ENCODE peak calls at places on chromosomes 4 and X, in eight cellular contexts. Q is esophagus squamous epithelium, J is heart left ventricle, V is adrenal gland, C is right lobe of liver, T is stomach, I is K562, Y is ovary. L is an unnamed sample.

GRCh38 chrX:74535211-74535621 is 79.2 kb downstream of the RLIM start:
- DNase-seq in Q (no peak), J (no peak), V (peak; percentile 67), C (no peak), T (no peak), I (peak; percentile 9), Y (peak; percentile 36), L (no peak)

GRCh38 chr4:164350086-164350485 is 403.8 kb upstream of the SMIM31 start:
- DNase-seq in Q (no peak), J (no peak), V (no peak), C (no peak), T (no peak), I (no peak), Y (no peak), L (no peak)

GRCh38 chr4:73479323-73479722 is 2.2 kb upstream of the AFM start:
- DNase-seq in Q (no peak), J (no peak), V (no peak), C (no peak), T (no peak), I (no peak), Y (no peak), L (no peak)

GRCh38 chrX:49838374-49838773 is 9.3 kb downstream of the PAGE4 start:
- DNase-seq in Q (no peak), J (no peak), V (peak; percentile 71), C (no peak), T (peak; percentile 34), I (peak; percentile 11), Y (no peak), L (no peak)

GRCh38 chrX:101429934-101430333 is 21.9 kb downstream of the HNRNPH2 start:
- DNase-seq in Q (no peak), J (no peak), V (no peak), C (no peak), T (no peak), I (no peak), Y (no peak), L (no peak)

GRCh38 chr4:139528377-139529005 is 27.5 kb downstream of the SETD7 start:
- DNase-seq in Q (no peak), J (peak; percentile 54), V (no peak), C (no peak), T (peak; percentile 45), I (no peak), Y (peak; percentile 66), L (no peak)

GRCh38 chr4:8336412-8337075 is 67.0 kb downstream of the HTRA3 start:
- DNase-seq in Q (no peak), J (no peak), V (peak; percentile 10), C (peak; percentile 3), T (peak; percentile 22), I (peak; percentile 61), Y (no peak), L (no peak)

GRCh38 chrX:83819304-83819703 is 41.6 kb upstream of the CYLC1 start:
- DNase-seq in Q (no peak), J (no peak), V (no peak), C (no peak), T (no peak), I (no peak), Y (no peak), L (no peak)

GRCh38 chrX:30814978-30815377 is 74.1 kb downstream of the TAB3 start:
- DNase-seq in Q (no peak), J (no peak), V (no peak), C (no peak), T (no peak), I (no peak), Y (no peak), L (no peak)

GRCh38 chr4:101274888-101275752 is 72.2 kb downstream of the PPP3CA start:
- DNase-seq in Q (no peak), J (no peak), V (no peak), C (no peak), T (no peak), I (no peak), Y (no peak), L (no peak)

GRCh38 chr4:76948441-76949292 is 885 bp upstream of the SEPTIN11 start:
- DNase-seq in Q (no peak), J (peak; percentile 75), V (peak; percentile 84), C (peak; percentile 88), T (peak; percentile 64), I (peak; percentile 78), Y (peak; percentile 73), L (peak; percentile 83)
- TF ChIP-seq POLR2A in Q (no peak), J (no peak), V (peak; percentile 29), C (peak; percentile 47), T (no peak), I (peak; percentile 72), Y (no peak), L (no peak)

DNA sequence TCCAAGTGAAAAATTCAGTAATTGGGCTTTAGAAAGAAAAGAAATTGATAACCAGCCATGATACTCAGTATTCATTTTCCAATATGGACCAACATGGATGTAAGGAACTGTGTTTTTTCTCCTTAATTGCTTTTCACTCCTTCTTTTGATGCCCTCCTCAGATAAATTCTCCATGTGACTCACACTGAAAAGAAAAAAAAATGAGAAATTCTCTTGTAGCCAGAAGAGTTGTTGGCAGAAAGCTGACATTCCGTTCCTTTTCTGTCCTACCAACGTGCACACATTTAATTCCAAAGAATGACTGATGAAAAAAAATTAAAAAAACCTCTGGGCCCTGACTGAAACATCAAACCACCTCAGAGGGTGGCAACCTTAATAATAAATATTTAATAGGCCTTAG is 153.1 kb downstream of the AMELX start:
- DNase-seq in Q (no peak), J (no peak), V (no peak), C (no peak), T (no peak), I (no peak), Y (no peak), L (no peak)
- TF ChIP-seq POLR2A in Q (no peak), J (no peak), V (no peak), C (no peak), T (no peak), I (no peak), Y (no peak), L (no peak)

DNA sequence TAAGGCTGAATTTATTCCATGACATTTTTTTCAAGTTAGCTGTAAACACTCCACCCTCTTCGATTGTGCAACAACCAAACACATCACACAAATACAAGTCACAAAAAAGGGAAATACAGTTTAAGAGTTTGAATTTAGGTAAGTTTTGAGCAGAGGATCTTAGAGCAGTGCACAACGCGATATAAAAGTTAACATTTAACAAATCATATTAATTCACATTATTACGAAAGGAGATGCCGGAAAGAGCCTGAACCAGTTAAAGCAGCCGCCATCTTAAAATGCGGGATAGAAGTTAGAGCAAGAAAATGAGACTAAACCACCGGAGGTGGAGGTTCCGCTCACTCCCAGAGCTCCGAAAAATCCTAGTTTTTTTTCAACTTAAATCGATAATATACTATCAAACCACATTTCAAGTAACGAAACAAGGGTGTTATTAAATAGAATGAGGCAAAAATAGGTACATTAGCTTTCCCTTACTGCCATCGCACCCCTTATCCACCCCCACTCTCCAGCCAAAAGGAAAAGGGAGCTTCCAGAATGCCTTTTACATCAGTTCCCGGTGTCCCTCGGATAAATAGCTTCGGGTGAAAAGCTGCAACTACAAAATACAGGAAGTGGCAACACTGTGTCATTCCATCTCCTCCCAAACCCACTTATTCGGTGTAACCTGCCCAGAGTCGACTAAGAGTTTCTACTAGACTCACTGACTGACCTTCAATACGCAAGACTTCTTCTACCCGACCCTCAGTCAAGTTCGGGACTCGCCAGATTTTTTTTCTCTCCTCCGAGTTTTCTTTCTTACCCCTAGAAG is 1.9 kb downstream of the UBE2D3 start:
- DNase-seq in Q (no peak), J (peak; percentile 48), V (peak; percentile 68), C (peak; percentile 56), T (no peak), I (no peak), Y (peak; percentile 51), L (no peak)
- TF ChIP-seq POLR2A in Q (no peak), J (no peak), V (peak; percentile 77), C (peak; percentile 46), T (no peak), I (no peak), Y (peak; percentile 8), L (peak; percentile 12)

GRCh38 chrX:41085883-41086626 is 810 bp downstream of the USP9X start:
- DNase-seq in Q (no peak), J (peak; percentile 55), V (peak; percentile 71), C (peak; percentile 59), T (peak; percentile 50), I (peak; percentile 35), Y (peak; percentile 70), L (peak; percentile 6)
- TF ChIP-seq POLR2A in Q (no peak), J (no peak), V (peak; percentile 32), C (no peak), T (no peak), I (no peak), Y (no peak), L (no peak)

GRCh38 chr4:25376754-25377571 is at the start of gene ANAPC4:
- DNase-seq in Q (peak; percentile 87), J (peak; percentile 97), V (peak; percentile 97), C (peak; percentile 99), T (peak; percentile 96), I (peak; percentile 99), Y (peak; percentile 91), L (peak; percentile 93)
- TF ChIP-seq POLR2A in Q (no peak), J (no peak), V (peak; percentile 70), C (peak; percentile 79), T (no peak), I (peak; percentile 91), Y (peak; percentile 45), L (peak; percentile 82)

GRCh38 chr4:107683873-107684272 is 36.2 kb downstream of the PAPSS1 start:
- DNase-seq in Q (no peak), J (no peak), V (no peak), C (no peak), T (no peak), I (no peak), Y (no peak), L (no peak)

GRCh38 chr4:107685740-107686139 is 34.3 kb downstream of the PAPSS1 start:
- DNase-seq in Q (no peak), J (no peak), V (no peak), C (no peak), T (no peak), I (no peak), Y (no peak), L (no peak)

DNA sequence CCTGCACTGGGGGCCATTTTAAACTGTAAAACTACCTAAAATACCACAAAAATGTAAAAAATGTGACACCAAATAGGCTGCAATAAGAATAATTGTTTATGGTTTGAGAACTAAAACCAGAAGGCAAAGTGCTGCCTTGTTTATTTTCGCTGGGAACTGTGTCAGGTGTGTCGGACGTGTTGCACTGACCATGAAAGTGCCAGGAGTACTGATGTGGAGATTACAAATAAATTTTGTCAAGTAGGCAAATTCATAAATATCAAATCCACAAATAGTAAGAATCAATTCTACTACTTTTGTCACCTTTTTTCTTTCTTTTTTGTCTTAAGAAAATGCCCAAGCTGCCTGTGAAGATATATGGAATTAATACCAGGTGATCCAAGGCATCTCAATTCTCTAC is 37.7 kb downstream of the PAPSS1 start:
- DNase-seq in Q (no peak), J (no peak), V (no peak), C (no peak), T (no peak), I (no peak), Y (no peak), L (no peak)
- TF ChIP-seq POLR2A in Q (no peak), J (no peak), V (no peak), C (no peak), T (no peak), I (no peak), Y (no peak), L (no peak)

GRCh38 chrX:149374751-149375150 is 130.4 kb downstream of the IDS start:
- DNase-seq in Q (no peak), J (no peak), V (no peak), C (no peak), T (no peak), I (no peak), Y (no peak), L (no peak)
- TF ChIP-seq POLR2A in Q (no peak), J (no peak), V (no peak), C (no peak), T (no peak), I (no peak), Y (no peak), L (no peak)

L was measured in GM12891.